ENCODE peak calls at places on chromosomes 7 and 10, in ten cellular contexts. I is tibial nerve, R is ovary, L is sigmoid colon, P is A549, T is transverse colon, M is HepG2, O is esophagus muscularis mucosa, K is upper lobe of left lung, F is suprapubic skin. Q is an unnamed sample.

GRCh38 chr10:94279835-94280709 is 82.7 kb downstream of the NOC3L start:
- DNase-seq in I (no peak), K (peak), F (no peak), R (no peak), M (peak), L (no peak), P (peak), T (peak), O (no peak), Q (peak)

GRCh38 chr7:116997972-116998371 is 44.7 kb downstream of the ST7 start:
- DNase-seq in P (no peak), R (no peak), I (no peak), F (no peak), M (no peak), T (no peak), L (peak), K (no peak), O (no peak), Q (no peak)

GRCh38 chr10:4825868-4826787 is at the start of gene AKR1E2:
- DNase-seq in P (peak), M (no peak), F (peak), O (peak), R (peak), K (peak), L (peak), I (peak), T (peak), Q (peak)

GRCh38 chr10:47061776-47062175 is 150.5 kb downstream of the PTPN20 start:
- DNase-seq in P (no peak), F (no peak), L (peak), O (no peak), I (no peak), M (no peak), K (no peak), R (no peak), T (no peak), Q (no peak)

GRCh38 chr7:135672560-135673359 is 10.4 kb downstream of the STMP1 start:
- DNase-seq in F (no peak), M (peak), R (no peak), K (no peak), P (peak), I (no peak), T (no peak), O (peak), L (no peak), Q (no peak)

GRCh38 chr10:80530251-80530650 is 7.5 kb upstream of the SH2D4B start:
- DNase-seq in K (peak), M (peak), F (no peak), P (peak), I (no peak), R (no peak), T (peak), O (no peak), L (no peak), Q (no peak)

GRCh38 chr10:69897417-69897816 is 95.7 kb downstream of the COL13A1 start:
- DNase-seq in O (no peak), P (no peak), L (no peak), I (no peak), K (no peak), T (no peak), F (no peak), M (no peak), R (no peak), Q (no peak)

GRCh38 chr10:121113906-121114305 is 262.7 kb downstream of the WDR11 start:
- DNase-seq in R (no peak), T (no peak), O (no peak), I (no peak), M (no peak), P (no peak), F (no peak), K (no peak), L (no peak), Q (no peak)

GRCh38 chr7:17153571-17153970 is 144.9 kb upstream of the AHR start:
- DNase-seq in L (no peak), R (no peak), M (no peak), K (no peak), P (no peak), F (no peak), O (no peak), T (no peak), I (no peak), Q (no peak)

GRCh38 chr10:88027570-88027969 is 164.1 kb downstream of the PTEN start:
- DNase-seq in M (no peak), P (no peak), O (no peak), L (no peak), I (no peak), K (peak), F (no peak), R (no peak), T (peak), Q (no peak)

GRCh38 chr10:6301482-6302083 is 98.9 kb downstream of the PFKFB3 start:
- DNase-seq in P (no peak), O (no peak), T (no peak), L (no peak), M (no peak), K (no peak), I (no peak), F (no peak), R (no peak), Q (no peak)

GRCh38 chr10:130043491-130043890 is 67.1 kb downstream of the C10orf143 start:
- DNase-seq in R (no peak), O (no peak), L (no peak), K (peak), I (no peak), P (no peak), M (no peak), F (no peak), T (no peak), Q (no peak)

GRCh38 chr10:130045801-130046321 is 64.8 kb downstream of the C10orf143 start:
- DNase-seq in I (no peak), O (no peak), R (no peak), T (no peak), M (no peak), F (no peak), P (no peak), L (no peak), K (no peak), Q (no peak)

GRCh38 chr10:130046591-130046990 is 64.0 kb downstream of the C10orf143 start:
- DNase-seq in M (no peak), O (no peak), T (no peak), P (no peak), R (no peak), L (no peak), K (no peak), I (no peak), F (no peak), Q (no peak)

GRCh38 chr10:130044067-130045061 is 66.3 kb downstream of the C10orf143 start:
- DNase-seq in L (no peak), P (no peak), T (no peak), I (no peak), M (no peak), K (no peak), F (no peak), O (no peak), R (no peak), Q (no peak)

GRCh38 chr10:130045091-130045652 is 65.5 kb downstream of the C10orf143 start:
- DNase-seq in I (no peak), L (no peak), M (no peak), F (no peak), T (no peak), R (no peak), O (no peak), P (peak), K (no peak), Q (no peak)
- TF ChIP-seq POLR2A in I (no peak), L (no peak), M (no peak), F (no peak), T (no peak), R (no peak), O (no peak), P (no peak), K (no peak), Q (no peak)

GRCh38 chr7:39421661-39422060 is 144.5 kb upstream of the YAE1 start:
- DNase-seq in F (no peak), O (no peak), I (no peak), P (no peak), K (no peak), M (no peak), R (no peak), T (no peak), L (no peak), Q (no peak)

GRCh38 chr7:39415091-39415820 is 150.9 kb upstream of the YAE1 start:
- DNase-seq in O (no peak), I (no peak), K (no peak), R (no peak), L (no peak), F (no peak), T (no peak), M (no peak), P (no peak), Q (no peak)

GRCh38 chr7:39416866-39417265 is 149.3 kb upstream of the YAE1 start:
- DNase-seq in M (no peak), I (no peak), L (no peak), P (no peak), F (no peak), O (no peak), K (no peak), T (no peak), R (no peak), Q (no peak)

GRCh38 chr7:39417642-39418041 is 148.6 kb upstream of the YAE1 start:
- DNase-seq in P (peak), F (no peak), I (no peak), M (no peak), K (no peak), O (no peak), L (no peak), T (no peak), R (no peak), Q (no peak)

DNA sequence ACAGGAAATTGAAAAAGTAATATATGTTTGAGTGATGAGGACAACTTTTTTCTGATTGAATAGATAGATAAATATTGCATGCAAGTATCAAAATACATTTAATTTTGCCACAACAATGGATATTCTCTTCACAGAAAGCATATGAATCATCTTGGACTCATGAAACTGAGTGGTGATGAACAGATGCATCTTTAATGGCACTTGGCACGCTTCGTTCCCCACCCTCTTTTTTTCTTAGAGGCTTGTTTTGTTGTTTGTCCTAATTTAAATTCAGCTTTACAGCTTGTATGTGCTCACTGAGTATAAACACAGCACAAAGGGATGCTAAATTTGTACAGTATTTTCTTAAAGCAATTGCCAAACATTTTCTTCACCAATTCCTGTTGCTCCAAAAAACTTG is 145.0 kb upstream of the YAE1 start:
- DNase-seq in R (no peak), K (no peak), T (no peak), F (no peak), I (no peak), P (no peak), M (no peak), L (no peak), O (no peak), Q (no peak)
- TF ChIP-seq EP300 in R (no peak), K (no peak), T (no peak), F (no peak), I (no peak), P (no peak), M (no peak), L (no peak), O (no peak), Q (no peak)

GRCh38 chr10:127897177-127897576 is 4.4 kb upstream of the CLRN3 start:
- DNase-seq in O (no peak), T (no peak), L (no peak), P (no peak), K (no peak), M (no peak), R (no peak), I (no peak), F (no peak), Q (no peak)
- H3K4me3 ChIP-seq in O (no peak), T (no peak), L (no peak), P (no peak), K (no peak), M (no peak), R (no peak), I (no peak), F (no peak), Q (no peak)

GRCh38 chr7:100348805-100349204 is 9.1 kb upstream of the PILRB start:
- DNase-seq in K (no peak), T (no peak), R (no peak), M (no peak), L (no peak), F (no peak), I (no peak), P (no peak), O (no peak), Q (no peak)

GRCh38 chr7:100353685-100354330 is 4.1 kb upstream of the PILRB start:
- DNase-seq in F (peak), T (no peak), I (no peak), M (no peak), O (no peak), R (no peak), P (no peak), L (peak), K (no peak), Q (no peak)

GRCh38 chr7:100351657-100352058 is 6.3 kb upstream of the PILRB start:
- DNase-seq in P (no peak), M (no peak), L (peak), F (peak), R (no peak), O (no peak), I (no peak), T (no peak), K (no peak), Q (no peak)

GRCh38 chr7:100352984-100353684 is 4.8 kb upstream of the PILRB start:
- DNase-seq in M (no peak), L (peak), F (peak), I (no peak), T (no peak), R (no peak), P (no peak), O (no peak), K (no peak), Q (no peak)

DNA sequence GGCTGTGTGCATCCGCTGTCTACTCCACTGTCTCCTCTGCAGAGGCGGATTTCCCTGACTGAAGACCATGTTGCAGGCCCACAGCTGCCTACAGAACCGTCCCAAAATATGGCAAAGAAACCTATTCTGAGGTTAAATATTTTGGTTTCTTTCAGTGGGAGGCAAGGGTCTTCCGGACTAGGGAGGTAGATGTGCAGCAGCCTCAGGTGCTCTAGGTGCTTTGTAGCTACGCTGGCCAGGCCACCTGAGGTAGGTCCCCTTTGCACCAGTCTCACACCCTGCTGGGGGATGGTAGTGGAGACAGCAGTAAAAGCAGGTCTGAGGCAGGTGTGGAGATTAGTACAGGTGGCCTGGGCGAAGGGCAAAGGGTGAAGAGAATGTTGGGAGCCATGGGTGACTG is 8.2 kb upstream of the PILRB start:
- DNase-seq in O (no peak), T (no peak), L (peak), M (no peak), K (no peak), I (no peak), P (no peak), F (no peak), R (no peak), Q (no peak)
- TF ChIP-seq POLR2A in O (no peak), T (no peak), L (no peak), M (no peak), K (no peak), I (no peak), P (no peak), F (no peak), R (no peak), Q (no peak)

GRCh38 chr7:28161319-28161718 is 19.3 kb downstream of the JAZF1 start:
- DNase-seq in P (no peak), O (no peak), M (no peak), F (no peak), T (no peak), L (no peak), I (no peak), K (no peak), R (no peak), Q (no peak)
- TF ChIP-seq EP300 in P (no peak), O (no peak), M (no peak), F (no peak), T (no peak), L (no peak), I (no peak), K (no peak), R (no peak), Q (no peak)

DNA sequence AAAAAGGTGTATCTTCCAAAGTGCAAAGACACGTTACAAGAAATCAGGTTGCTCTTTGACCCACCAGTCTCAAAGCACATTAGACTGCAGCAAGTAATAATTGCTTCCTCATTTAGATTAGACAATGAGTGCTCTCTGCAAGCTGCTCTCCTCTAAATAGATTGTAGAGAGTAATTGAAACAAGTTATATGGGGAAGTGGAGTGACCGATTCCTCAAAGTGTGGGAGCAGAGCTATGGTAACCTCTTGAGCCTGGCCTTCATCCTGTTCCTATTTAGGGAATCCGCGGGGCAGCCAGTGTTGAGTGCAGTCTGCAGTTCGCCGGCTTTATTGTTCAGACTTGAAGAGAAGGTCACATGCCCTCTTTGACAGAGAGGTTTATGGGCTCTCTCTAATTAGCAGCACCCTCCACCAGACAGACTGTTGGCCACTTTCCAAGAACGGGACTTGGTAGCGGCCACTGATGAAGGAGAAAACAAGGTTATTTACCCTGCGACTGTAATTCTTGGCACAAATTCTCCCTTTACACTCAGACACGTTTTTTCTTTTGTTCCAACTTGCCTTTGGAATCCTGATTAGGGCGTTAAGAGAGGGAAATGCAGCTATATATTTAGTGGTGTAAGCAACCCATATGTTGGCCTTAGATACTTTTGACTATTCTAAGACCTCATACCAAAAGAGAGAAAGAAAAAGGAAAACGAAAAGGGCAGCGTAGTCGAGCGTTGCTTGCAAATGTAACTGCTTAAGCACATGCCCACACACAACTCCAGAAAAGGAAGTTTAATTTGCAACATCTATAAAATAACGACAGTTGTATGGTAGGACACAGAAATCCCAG is 107.5 kb downstream of the REEP3 start:
- DNase-seq in F (peak), I (peak), K (peak), L (peak), R (peak), O (no peak), P (no peak), M (peak), T (peak), Q (peak)
- H3K4me3 ChIP-seq in F (peak), I (peak), K (peak), L (peak), R (peak), O (peak), P (peak), M (peak), T (peak), Q (peak)

GRCh38 chr7:826230-826905 is 5.9 kb upstream of the SUN1 start:
- DNase-seq in O (no peak), M (no peak), I (no peak), R (peak), F (no peak), P (no peak), L (peak), T (no peak), K (no peak), Q (no peak)
- TF ChIP-seq POLR2A in O (no peak), M (no peak), I (no peak), R (no peak), F (no peak), P (no peak), L (no peak), T (no peak), K (no peak), Q (no peak)